ENCODE peak calls at places on chromosomes 3 and 15, in six cellular contexts. T is activated CD4-positive, alpha-beta T cell treated with anti-CD3 and anti-CD28 coated beads, Interleukin-2, amount 50 U/mL, for 1 hour; V is GM13977; G is NCI-H460; S is AG08395; I is G401. Y is an unnamed sample.
A peak's percentile ranks its signal among the peaks of the same experiment; 100 is the strongest.

GRCh38 chr3:132522353-132522752 is 74.7 kb upstream of the ACKR4 start:
- DNase-seq in T (no peak), V (peak; percentile 26), G (no peak), S (no peak), I (no peak), Y (no peak)

GRCh38 chr3:147392083-147392916 is 14.0 kb downstream of the ZIC4 start:
- DNase-seq in T (no peak), V (no peak), G (no peak), S (peak; percentile 72), I (peak; percentile 98), Y (peak; percentile 95)

GRCh38 chr3:157856078-157856939 is 249.9 kb downstream of the SHOX2 start:
- DNase-seq in T (no peak), V (no peak), G (no peak), S (no peak), I (no peak), Y (no peak)

GRCh38 chr3:30741870-30742269 is 135.5 kb downstream of the TGFBR2 start:
- DNase-seq in T (no peak), V (no peak), G (no peak), S (no peak), I (no peak), Y (no peak)

GRCh38 chr3:45575491-45575923 is 19.0 kb upstream of the LIMD1 start:
- DNase-seq in T (no peak), V (no peak), G (no peak), S (no peak), I (no peak), Y (no peak)

GRCh38 chr3:56855856-56856538 is 54.2 kb upstream of the ARHGEF3 start:
- DNase-seq in T (peak; percentile 19), V (no peak), G (no peak), S (no peak), I (peak; percentile 12), Y (no peak)

GRCh38 chr15:28942521-28943035 is 56.8 kb downstream of the APBA2 start:
- DNase-seq in T (no peak), V (no peak), G (no peak), S (no peak), I (no peak), Y (no peak)

GRCh38 chr15:89490550-89491315 is 5.7 kb downstream of the RHCG start:
- DNase-seq in T (no peak), V (no peak), G (no peak), S (no peak), I (no peak), Y (no peak)

GRCh38 chr3:42518800-42519567 is 16.5 kb downstream of the VIPR1 start:
- DNase-seq in T (peak; percentile 44), V (no peak), G (no peak), S (no peak), I (no peak), Y (no peak)

GRCh38 chr3:105798381-105798934 is 70.4 kb downstream of the CBLB start:
- DNase-seq in T (no peak), V (peak; percentile 39), G (no peak), S (no peak), I (no peak), Y (no peak)

GRCh38 chr3:196920733-196921132 is 21.6 kb downstream of the NCBP2 start:
- DNase-seq in T (no peak), V (no peak), G (no peak), S (no peak), I (no peak), Y (no peak)

GRCh38 chr15:75531041-75531450 is 48.1 kb downstream of the PTPN9 start:
- DNase-seq in T (no peak), V (no peak), G (no peak), S (peak; percentile 52), I (peak; percentile 41), Y (peak; percentile 67)

GRCh38 chr15:79221696-79222095 is 60.8 kb upstream of the ANKRD34C start:
- DNase-seq in T (no peak), V (no peak), G (no peak), S (no peak), I (no peak), Y (no peak)

GRCh38 chr3:127037423-127037841 is 54.5 kb downstream of the PLXNA1 start:
- DNase-seq in T (no peak), V (no peak), G (no peak), S (no peak), I (no peak), Y (no peak)

GRCh38 chr15:67456677-67457529 is 64.0 kb upstream of the C15orf61 start:
- DNase-seq in T (peak; percentile 85), V (peak; percentile 75), G (peak; percentile 63), S (peak; percentile 85), I (peak; percentile 51), Y (peak; percentile 63)

GRCh38 chr3:48619541-48620524 is 1.7 kb downstream of the TMEM89 start:
- DNase-seq in T (no peak), V (no peak), G (no peak), S (no peak), I (no peak), Y (no peak)

GRCh38 chr15:37490707-37491106 is 390.4 kb upstream of the MEIS2 start:
- DNase-seq in T (no peak), V (no peak), G (no peak), S (no peak), I (no peak), Y (no peak)

GRCh38 chr3:107384428-107384827 is 7.2 kb downstream of the CCDC54 start:
- DNase-seq in T (no peak), V (no peak), G (no peak), S (no peak), I (no peak), Y (no peak)

GRCh38 chr3:106332135-106332534 is 463.3 kb upstream of the CBLB start:
- DNase-seq in T (no peak), V (no peak), G (no peak), S (no peak), I (no peak), Y (no peak)

GRCh38 chr3:69893274-69893673 is 106.3 kb upstream of the SAMMSON start:
- DNase-seq in T (no peak), V (no peak), G (no peak), S (no peak), I (no peak), Y (no peak)

GRCh38 chr15:56835598-56836275 is 82.7 kb upstream of the TCF12 start:
- DNase-seq in T (no peak), V (no peak), G (no peak), S (peak; percentile 18), I (peak; percentile 36), Y (peak; percentile 23)

GRCh38 chr3:126613481-126614187 is 41.3 kb downstream of the TXNRD3 start:
- DNase-seq in T (no peak), V (no peak), G (peak; percentile 12), S (no peak), I (no peak), Y (no peak)

GRCh38 chr3:111801697-111802655 is 57.1 kb upstream of the PHLDB2 start:
- DNase-seq in T (no peak), V (no peak), G (peak; percentile 54), S (peak; percentile 48), I (no peak), Y (no peak)

GRCh38 chr3:143661677-143662076 is 186.6 kb downstream of the SLC9A9 start:
- DNase-seq in T (no peak), V (no peak), G (no peak), S (no peak), I (no peak), Y (no peak)

GRCh38 chr3:181711325-181712135 is at the start of gene SOX2:
- DNase-seq in T (no peak), V (peak; percentile 82), G (peak; percentile 43), S (peak; percentile 52), I (peak; percentile 42), Y (peak; percentile 76)

GRCh38 chr3:3851621-3852323 is 52.5 kb downstream of the LRRN1 start:
- DNase-seq in T (no peak), V (peak; percentile 11), G (no peak), S (no peak), I (no peak), Y (no peak)

GRCh38 chr15:41951571-41951970 is 20.8 kb downstream of the EHD4 start:
- DNase-seq in T (no peak), V (no peak), G (no peak), S (no peak), I (no peak), Y (no peak)

GRCh38 chr15:64749999-64750657 is 25.3 kb downstream of the RBPMS2 start:
- DNase-seq in T (no peak), V (no peak), G (no peak), S (peak; percentile 28), I (peak; percentile 20), Y (no peak)

GRCh38 chr3:42442640-42443039 is 32.2 kb upstream of the LYZL4 start:
- DNase-seq in T (no peak), V (no peak), G (no peak), S (no peak), I (no peak), Y (no peak)

GRCh38 chr15:77998592-77998991 is 78.9 kb downstream of the TBC1D2B start:
- DNase-seq in T (no peak), V (no peak), G (no peak), S (no peak), I (no peak), Y (no peak)

GRCh38 chr3:11195721-11196332 is 41.5 kb downstream of the HRH1 start:
- DNase-seq in T (no peak), V (no peak), G (no peak), S (peak; percentile 46), I (no peak), Y (peak; percentile 61)

GRCh38 chr15:57611938-57612337 is 20.2 kb downstream of the MYZAP start:
- DNase-seq in T (no peak), V (no peak), G (no peak), S (peak; percentile 46), I (peak; percentile 75), Y (peak; percentile 54)

GRCh38 chr3:57078366-57079220 is 18.1 kb downstream of the SPATA12 start:
- DNase-seq in T (no peak), V (peak; percentile 71), G (no peak), S (peak; percentile 59), I (no peak), Y (peak; percentile 16)